ENCODE peak calls at places on chromosome 2, in four cellular contexts. Z is tibial nerve, T is IMR-90, G is HepG2. N is an unnamed sample.

GRCh38 chr2:48528431-48528830 is 1.5 kb upstream of the STON1 start:
- DNase-seq in Z (no peak), T (no peak), G (no peak), N (no peak)

GRCh38 chr2:226794751-226795171 is 4.9 kb downstream of the IRS1 start:
- DNase-seq in Z (no peak), T (peak), G (no peak), N (no peak)

GRCh38 chr2:99485824-99486223 is 4.0 kb downstream of the REV1 start:
- DNase-seq in Z (no peak), T (no peak), G (no peak), N (peak)

GRCh38 chr2:143885461-143885860 is 634.5 kb downstream of the ZEB2 start:
- DNase-seq in Z (no peak), T (peak), G (no peak), N (no peak)

GRCh38 chr2:10668402-10669012 is 21.3 kb downstream of the NOL10 start:
- DNase-seq in Z (peak), T (peak), G (peak), N (peak)

GRCh38 chr2:63788070-63788469 is 53.6 kb upstream of the UGP2 start:
- DNase-seq in Z (no peak), T (peak), G (no peak), N (no peak)

GRCh38 chr2:28633739-28634138 is 117.9 kb upstream of the PPP1CB start:
- DNase-seq in Z (no peak), T (peak), G (peak), N (no peak)

GRCh38 chr2:118251427-118251826 is 163.2 kb downstream of the INSIG2 start:
- DNase-seq in Z (no peak), T (no peak), G (no peak), N (no peak)

GRCh38 chr2:28453396-28453795 is 42.5 kb upstream of the PLB1 start:
- DNase-seq in Z (no peak), T (no peak), G (no peak), N (no peak)

GRCh38 chr2:230225486-230225885 is at the start of gene SP140:
- DNase-seq in Z (peak), T (no peak), G (no peak), N (no peak)

GRCh38 chr2:989766-990467 is 39.3 kb downstream of the SNTG2 start:
- DNase-seq in Z (no peak), T (no peak), G (no peak), N (no peak)

GRCh38 chr2:183416741-183417140 is 292.5 kb downstream of the NUP35 start:
- DNase-seq in Z (no peak), T (no peak), G (no peak), N (no peak)

GRCh38 chr2:157231476-157231875 is 26.0 kb upstream of the GALNT5 start:
- DNase-seq in Z (no peak), T (peak), G (no peak), N (no peak)

GRCh38 chr2:206708286-206708685 is 9.9 kb downstream of the DYTN start:
- DNase-seq in Z (no peak), T (no peak), G (no peak), N (no peak)

GRCh38 chr2:132980304-132980703 is 310.3 kb upstream of the LYPD1 start:
- DNase-seq in Z (no peak), T (no peak), G (no peak), N (no peak)

GRCh38 chr2:71353247-71353646 is 21.7 kb downstream of the ZNF638 start:
- DNase-seq in Z (no peak), T (no peak), G (no peak), N (no peak)

GRCh38 chr2:188573453-188573852 is 281.8 kb downstream of the GULP1 start:
- DNase-seq in Z (no peak), T (peak), G (no peak), N (no peak)

GRCh38 chr2:130829020-130829419 is 7.7 kb upstream of the ARHGEF4 start:
- DNase-seq in Z (no peak), T (peak), G (no peak), N (no peak)

GRCh38 chr2:164115806-164116205 is 380.0 kb upstream of the FIGN start:
- DNase-seq in Z (no peak), T (no peak), G (no peak), N (no peak)

GRCh38 chr2:112140413-112140802 is 2.2 kb downstream of the FBLN7 start:
- DNase-seq in Z (no peak), T (no peak), G (no peak), N (no peak)

GRCh38 chr2:239322414-239323086 is 78.3 kb downstream of the HDAC4 start:
- DNase-seq in Z (no peak), T (peak), G (no peak), N (peak)

GRCh38 chr2:86491088-86491487 is 49.9 kb downstream of the KDM3A start:
- DNase-seq in Z (no peak), T (no peak), G (no peak), N (no peak)

GRCh38 chr2:41940715-41941114 is 107.1 kb upstream of the PKDCC start:
- DNase-seq in Z (no peak), T (no peak), G (no peak), N (no peak)

GRCh38 chr2:207113403-207113802 is 52.3 kb downstream of the KLF7 start:
- DNase-seq in Z (no peak), T (no peak), G (no peak), N (no peak)

GRCh38 chr2:159072795-159073194 is 104.4 kb downstream of the TANC1 start:
- DNase-seq in Z (no peak), T (peak), G (no peak), N (no peak)

GRCh38 chr2:159941729-159942128 is 120.7 kb downstream of the PLA2R1 start:
- DNase-seq in Z (no peak), T (no peak), G (no peak), N (no peak)

GRCh38 chr2:12950957-12951656 is 234.4 kb downstream of the TRIB2 start:
- DNase-seq in Z (no peak), T (peak), G (no peak), N (no peak)

GRCh38 chr2:206616141-206616540 is 26.1 kb upstream of the FAM237A start:
- DNase-seq in Z (no peak), T (peak), G (no peak), N (no peak)

GRCh38 chr2:29940706-29941105 is 19.3 kb upstream of the ALK start:
- DNase-seq in Z (peak), T (no peak), G (no peak), N (no peak)

GRCh38 chr2:227164745-227165350 is 424 bp downstream of the COL4A3 start:
- DNase-seq in Z (no peak), T (no peak), G (no peak), N (no peak)

GRCh38 chr2:110834134-110834827 is 101.9 kb downstream of the ACOXL start:
- DNase-seq in Z (no peak), T (no peak), G (no peak), N (no peak)

GRCh38 chr2:44942304-44943030 is 965 bp downstream of the SIX3 start:
- DNase-seq in Z (no peak), T (no peak), G (no peak), N (no peak)

GRCh38 chr2:43539991-43540860 is 55.6 kb downstream of the THADA start:
- DNase-seq in Z (peak), T (peak), G (no peak), N (no peak)

GRCh38 chr2:7835693-7836680 is 845.9 kb upstream of the ID2 start:
- DNase-seq in Z (no peak), T (no peak), G (peak), N (no peak)

GRCh38 chr2:209323738-209324137 is 100.1 kb upstream of the MAP2 start:
- DNase-seq in Z (no peak), T (no peak), G (no peak), N (peak)

GRCh38 chr2:197307236-197307932 is 3.2 kb downstream of the ANKRD44 start:
- DNase-seq in Z (no peak), T (no peak), G (no peak), N (no peak)

GRCh38 chr2:118078734-118079133 is 9.5 kb upstream of the INSIG2 start:
- DNase-seq in Z (no peak), T (no peak), G (no peak), N (no peak)

DNA sequence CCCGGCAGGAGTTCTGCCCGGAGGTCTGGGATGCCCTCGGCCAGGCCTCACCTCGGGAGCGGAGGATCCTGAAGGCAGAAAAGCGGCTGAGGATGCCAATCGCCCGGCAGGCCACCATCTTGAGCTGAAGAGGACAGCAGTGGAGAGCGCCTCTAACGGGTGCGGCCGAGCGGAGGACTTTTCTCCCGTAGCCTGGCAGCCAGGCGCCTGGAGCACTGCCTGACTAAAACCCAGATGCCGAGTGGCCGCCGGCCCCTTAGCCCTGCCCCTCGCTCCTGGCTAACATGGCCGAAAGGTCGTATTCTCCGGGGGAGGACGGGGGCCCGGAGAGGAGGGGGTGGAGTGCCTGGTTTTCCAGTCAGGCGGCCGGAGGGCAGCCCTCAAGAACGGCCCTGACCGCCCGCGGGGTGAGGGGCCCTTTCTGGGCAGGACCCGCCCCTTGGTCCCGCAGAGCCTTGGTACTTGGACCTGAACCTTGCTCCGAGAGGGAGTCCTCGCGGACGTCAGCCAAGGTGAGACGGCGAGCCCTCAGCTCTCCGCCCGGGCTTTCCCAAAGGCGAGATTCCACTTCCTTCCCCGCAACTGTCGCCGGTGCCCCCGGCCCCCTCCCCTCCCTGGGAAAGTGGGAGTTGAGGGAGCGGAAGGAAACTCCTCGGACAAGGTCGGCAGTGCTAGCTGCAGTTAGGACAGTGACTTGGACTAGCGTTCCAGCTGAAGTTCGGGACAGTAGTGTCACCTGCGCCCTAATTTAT is at the start of the genes HADHA and HADHB:
- DNase-seq in Z (peak), T (peak), G (peak), N (peak)
- TF ChIP-seq POLR2A in Z (peak), T (peak), G (peak), N (peak)

DNA sequence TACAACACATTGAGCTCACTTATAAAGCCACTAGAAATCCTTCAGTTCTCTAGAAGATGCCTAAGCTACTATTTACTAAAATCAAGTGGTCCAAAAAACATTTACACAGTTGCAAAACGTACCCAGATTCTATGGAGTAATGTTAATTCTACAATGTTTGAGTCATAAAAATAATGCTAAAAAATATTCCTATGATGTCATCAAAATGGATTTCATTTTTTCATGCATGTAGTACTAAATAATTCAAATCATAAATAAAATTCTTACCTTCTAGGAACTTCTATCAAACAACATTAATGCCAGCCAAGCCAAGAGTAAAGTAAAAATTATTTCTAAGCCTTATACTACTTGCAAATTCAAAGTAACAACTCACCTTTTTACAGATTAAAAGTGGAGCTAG is 168.9 kb upstream of the EPC2 start:
- DNase-seq in Z (no peak), T (peak), G (no peak), N (no peak)
- TF ChIP-seq POLR2A in Z (no peak), T (no peak), G (no peak), N (no peak)

GRCh38 chr2:219277703-219278654 is 1.2 kb upstream of the DNAJB2 start:
- DNase-seq in Z (peak), T (peak), G (peak), N (peak)
- TF ChIP-seq POLR2A in Z (no peak), T (peak), G (no peak), N (no peak)

GRCh38 chr2:4354164-4354563 is 650.8 kb downstream of the DCDC2C start:
- DNase-seq in Z (no peak), T (no peak), G (no peak), N (no peak)
- TF ChIP-seq POLR2A in Z (no peak), T (no peak), G (no peak), N (no peak)

GRCh38 chr2:27217173-27218121 is at the start of gene CAD:
- DNase-seq in Z (peak), T (peak), G (peak), N (peak)
- TF ChIP-seq POLR2A in Z (no peak), T (peak), G (peak), N (peak)

DNA sequence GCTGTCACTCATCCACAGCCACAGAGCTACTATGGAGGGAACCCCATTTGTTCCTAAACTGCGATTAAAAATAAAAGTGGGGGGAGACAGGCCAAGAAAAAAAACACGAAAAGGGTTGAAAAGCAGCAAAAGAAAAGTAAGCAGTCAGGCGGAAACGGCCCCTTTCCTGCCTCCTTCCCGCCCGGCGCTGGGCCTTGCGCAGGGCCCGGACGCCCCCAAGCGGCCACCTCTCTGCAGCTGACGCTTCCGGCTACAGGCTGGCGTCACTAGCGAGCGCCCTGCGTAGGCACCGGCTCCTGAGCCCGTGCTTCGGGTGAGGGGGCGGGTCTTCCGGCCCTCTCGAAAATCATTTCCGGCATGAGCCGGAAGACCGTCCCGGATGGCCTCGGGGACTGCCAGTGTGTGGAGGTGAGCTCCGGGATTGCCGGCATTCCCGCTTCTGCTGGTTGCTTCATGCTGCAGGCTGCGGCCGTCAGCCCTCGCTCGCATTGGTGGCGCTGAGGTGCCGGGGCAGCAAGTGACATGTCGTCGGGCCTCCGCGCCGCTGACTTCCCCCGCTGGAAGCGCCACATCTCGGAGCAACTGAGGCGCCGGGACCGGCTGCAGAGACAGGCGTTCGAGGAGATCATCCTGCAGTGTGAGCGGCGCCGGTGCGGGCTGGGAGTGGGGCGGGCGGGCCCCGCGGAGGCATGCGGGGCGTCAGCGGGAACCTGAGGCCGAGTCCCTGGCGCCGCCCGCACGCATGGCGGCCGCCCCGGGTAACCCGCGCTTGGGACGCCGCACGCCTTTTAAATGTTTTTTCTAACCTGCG is at the start of gene ATG16L1:
- DNase-seq in Z (peak), T (peak), G (peak), N (peak)
- TF ChIP-seq POLR2A in Z (no peak), T (peak), G (peak), N (peak)